ENCODE peak calls at places on chromosomes 13 and 19, in six cellular contexts. One of them, this sample, is unnamed.

GRCh38 chr13:98039964-98040363 is 86.5 kb downstream of the IPO5 start:
- DNase-seq in T follicular helper cell: no peak
- DNase-seq in activated effector memory CD4-positive, alpha-beta T cell treated with Interleukin-2 at 50 U/mL for 16 hours: no peak
- DNase-seq in stimulated activated CD4-positive, alpha-beta T cell treated with anti-CD3 and anti-CD28 coated beads, Interleukin-1b, Interleukin-23, amount 100 ng/mL, for 24 hours: no peak
- DNase-seq in EL: no peak
- DNase-seq in mesenchymal stem cell: no peak
- DNase-seq in this sample: no peak

GRCh38 chr19:18915639-18916038 is 3.5 kb downstream of the COPE start:
- DNase-seq in T follicular helper cell: no peak
- DNase-seq in activated effector memory CD4-positive, alpha-beta T cell treated with Interleukin-2 at 50 U/mL for 16 hours: no peak
- DNase-seq in stimulated activated CD4-positive, alpha-beta T cell treated with anti-CD3 and anti-CD28 coated beads, Interleukin-1b, Interleukin-23, amount 100 ng/mL, for 24 hours: no peak
- DNase-seq in EL: peak; percentile 47
- DNase-seq in mesenchymal stem cell: peak; percentile 45
- DNase-seq in this sample: peak; percentile 45

GRCh38 chr19:43872547-43873336 is 45.6 kb downstream of the ZNF283 start:
- DNase-seq in T follicular helper cell: no peak
- DNase-seq in activated effector memory CD4-positive, alpha-beta T cell treated with Interleukin-2 at 50 U/mL for 16 hours: no peak
- DNase-seq in stimulated activated CD4-positive, alpha-beta T cell treated with anti-CD3 and anti-CD28 coated beads, Interleukin-1b, Interleukin-23, amount 100 ng/mL, for 24 hours: no peak
- DNase-seq in EL: peak; percentile 21
- DNase-seq in mesenchymal stem cell: peak; percentile 8
- DNase-seq in this sample: no peak

GRCh38 chr13:50645092-50645491 is 198.4 kb downstream of the DLEU7 start:
- DNase-seq in T follicular helper cell: no peak
- DNase-seq in activated effector memory CD4-positive, alpha-beta T cell treated with Interleukin-2 at 50 U/mL for 16 hours: no peak
- DNase-seq in stimulated activated CD4-positive, alpha-beta T cell treated with anti-CD3 and anti-CD28 coated beads, Interleukin-1b, Interleukin-23, amount 100 ng/mL, for 24 hours: no peak
- DNase-seq in EL: peak; percentile 73
- DNase-seq in mesenchymal stem cell: no peak
- DNase-seq in this sample: peak; percentile 9

GRCh38 chr19:49718511-49718910 is 27.6 kb downstream of the CPT1C start:
- DNase-seq in T follicular helper cell: no peak
- DNase-seq in activated effector memory CD4-positive, alpha-beta T cell treated with Interleukin-2 at 50 U/mL for 16 hours: no peak
- DNase-seq in stimulated activated CD4-positive, alpha-beta T cell treated with anti-CD3 and anti-CD28 coated beads, Interleukin-1b, Interleukin-23, amount 100 ng/mL, for 24 hours: no peak
- DNase-seq in EL: no peak
- DNase-seq in mesenchymal stem cell: peak; percentile 38
- DNase-seq in this sample: no peak

GRCh38 chr13:94389544-94390351 is 89.7 kb downstream of the DCT start:
- DNase-seq in T follicular helper cell: no peak
- DNase-seq in activated effector memory CD4-positive, alpha-beta T cell treated with Interleukin-2 at 50 U/mL for 16 hours: no peak
- DNase-seq in stimulated activated CD4-positive, alpha-beta T cell treated with anti-CD3 and anti-CD28 coated beads, Interleukin-1b, Interleukin-23, amount 100 ng/mL, for 24 hours: no peak
- DNase-seq in EL: no peak
- DNase-seq in mesenchymal stem cell: peak; percentile 22
- DNase-seq in this sample: no peak

GRCh38 chr19:39315933-39316332 is 4.7 kb downstream of the LRFN1 start:
- DNase-seq in T follicular helper cell: no peak
- DNase-seq in activated effector memory CD4-positive, alpha-beta T cell treated with Interleukin-2 at 50 U/mL for 16 hours: no peak
- DNase-seq in stimulated activated CD4-positive, alpha-beta T cell treated with anti-CD3 and anti-CD28 coated beads, Interleukin-1b, Interleukin-23, amount 100 ng/mL, for 24 hours: no peak
- DNase-seq in EL: no peak
- DNase-seq in mesenchymal stem cell: no peak
- DNase-seq in this sample: no peak

GRCh38 chr13:40640845-40641458 is 25.5 kb downstream of the FOXO1 start:
- DNase-seq in T follicular helper cell: no peak
- DNase-seq in activated effector memory CD4-positive, alpha-beta T cell treated with Interleukin-2 at 50 U/mL for 16 hours: peak; percentile 11
- DNase-seq in stimulated activated CD4-positive, alpha-beta T cell treated with anti-CD3 and anti-CD28 coated beads, Interleukin-1b, Interleukin-23, amount 100 ng/mL, for 24 hours: no peak
- DNase-seq in EL: no peak
- DNase-seq in mesenchymal stem cell: no peak
- DNase-seq in this sample: no peak

GRCh38 chr19:49710372-49710951 is 19.5 kb downstream of the CPT1C start:
- DNase-seq in T follicular helper cell: no peak
- DNase-seq in activated effector memory CD4-positive, alpha-beta T cell treated with Interleukin-2 at 50 U/mL for 16 hours: no peak
- DNase-seq in stimulated activated CD4-positive, alpha-beta T cell treated with anti-CD3 and anti-CD28 coated beads, Interleukin-1b, Interleukin-23, amount 100 ng/mL, for 24 hours: no peak
- DNase-seq in EL: peak; percentile 82
- DNase-seq in mesenchymal stem cell: peak; percentile 86
- DNase-seq in this sample: peak; percentile 53